ENCODE peak calls at places on chromosomes 7 and 10, in six cellular contexts. F is MM.1S, Y is hepatocyte, G is GM23248, M is SK-N-SH, V is HCT116. O is an unnamed sample. For H3K9me2, the result is how much of the 10 kb centered on the place peaks cover.

GRCh38 chr10:36450385-36450784 is 675.0 kb upstream of the ANKRD30A start:
- DNase-seq in F (no peak), Y (peak), G (peak), M (no peak), V (no peak), O (no peak)

GRCh38 chr10:112584276-112584675 is 137.3 kb downstream of the VTI1A start:
- DNase-seq in F (no peak), Y (no peak), G (peak), M (no peak), V (no peak), O (no peak)

GRCh38 chr10:67492317-67493019 is 203.5 kb downstream of the CTNNA3 start:
- DNase-seq in F (no peak), Y (peak), G (no peak), M (no peak), V (no peak), O (no peak)

GRCh38 chr10:75395955-75396860 is 5.4 kb downstream of the ZNF503 start:
- DNase-seq in F (no peak), Y (peak), G (peak), M (no peak), V (no peak), O (no peak)

GRCh38 chr7:116726713-116727431 is 54.9 kb downstream of the MET start:
- DNase-seq in F (no peak), Y (no peak), G (peak), M (no peak), V (no peak), O (no peak)

GRCh38 chr7:106521115-106521514 is 139.8 kb downstream of the CCDC71L start:
- DNase-seq in F (peak), Y (peak), G (no peak), M (no peak), V (peak), O (no peak)

GRCh38 chr7:92447239-92448184 is at the start of gene GATAD1:
- DNase-seq in F (peak), Y (peak), G (peak), M (peak), V (peak), O (peak)

GRCh38 chr7:101824440-101824839 is 7.0 kb downstream of the CUX1 start:
- DNase-seq in F (no peak), Y (no peak), G (no peak), M (no peak), V (no peak), O (no peak)

GRCh38 chr7:146090023-146090645 is 26.5 kb upstream of the CNTNAP2 start:
- DNase-seq in F (peak), Y (peak), G (peak), M (peak), V (peak), O (peak)

DNA sequence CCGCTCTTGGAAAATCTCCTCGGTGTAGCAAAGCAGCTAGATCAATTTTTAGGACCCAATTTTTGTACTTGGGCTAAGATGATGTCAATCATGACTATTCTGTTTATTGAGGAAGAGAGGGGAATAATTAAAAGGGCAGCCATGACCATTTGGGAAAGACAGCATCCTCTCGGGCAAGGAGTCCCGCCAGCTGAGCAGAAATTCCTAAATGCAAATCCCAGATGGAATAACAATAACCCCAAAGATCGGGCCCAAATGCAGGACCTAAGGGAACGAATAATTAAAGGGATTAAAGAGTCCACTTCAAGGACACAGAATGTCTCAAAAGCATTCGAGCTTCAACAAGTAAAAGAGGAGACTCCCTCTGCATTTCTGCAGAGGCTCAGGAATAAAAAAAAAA is 18.7 kb downstream of the COL17A1 start:
- DNase-seq in F (no peak), Y (no peak), G (no peak), M (no peak), V (no peak), O (no peak)
- H2AFZ ChIP-seq in F (no peak), Y (no peak), G (no peak), M (no peak), V (no peak), O (no peak)

GRCh38 chr7:131897016-131897789 is 340.8 kb upstream of the PODXL start:
- DNase-seq in F (no peak), Y (no peak), G (peak), M (peak), V (peak), O (no peak)

GRCh38 chr7:131899271-131900030 is 343.0 kb upstream of the PODXL start:
- DNase-seq in F (no peak), Y (no peak), G (peak), M (no peak), V (no peak), O (no peak)

GRCh38 chr7:131895541-131896173 is 339.2 kb upstream of the PODXL start:
- DNase-seq in F (no peak), Y (peak), G (peak), M (no peak), V (peak), O (no peak)

GRCh38 chr7:131896189-131896855 is 339.9 kb upstream of the PODXL start:
- DNase-seq in F (no peak), Y (no peak), G (no peak), M (no peak), V (no peak), O (no peak)

DNA sequence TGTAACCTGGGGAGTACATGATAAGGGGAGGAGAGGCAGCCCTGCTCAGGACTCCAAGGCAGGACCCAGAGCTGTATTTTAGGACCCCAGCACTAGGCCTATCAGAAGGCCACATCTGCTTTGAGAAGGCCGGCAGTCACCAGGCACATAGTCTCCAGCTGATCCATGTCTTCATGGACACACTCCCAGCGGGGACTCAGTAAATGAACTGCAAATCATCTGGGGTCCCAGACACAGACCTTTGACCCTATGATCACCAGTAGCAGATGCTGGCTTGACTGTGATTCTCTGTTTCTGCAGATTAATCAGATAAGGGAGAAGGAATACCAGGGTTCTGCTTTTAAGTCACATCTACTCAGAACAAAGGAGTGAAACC is 341.4 kb upstream of the PODXL start:
- DNase-seq in F (no peak), Y (no peak), G (no peak), M (no peak), V (no peak), O (no peak)
- H3K9me2 ChIP-seq in F (under half), Y (under half), G (under half), M (under half), V (under half), O (under half)

GRCh38 chr7:47764746-47765145 is 182.8 kb upstream of the TNS3 start:
- DNase-seq in F (no peak), Y (no peak), G (no peak), M (no peak), V (no peak), O (no peak)

GRCh38 chr7:47762746-47763062 is 180.8 kb upstream of the TNS3 start:
- DNase-seq in F (no peak), Y (no peak), G (no peak), M (no peak), V (no peak), O (no peak)

GRCh38 chr7:47759056-47759706 is 177.3 kb upstream of the TNS3 start:
- DNase-seq in F (no peak), Y (no peak), G (peak), M (no peak), V (peak), O (peak)

GRCh38 chr7:47763063-47763974 is 181.4 kb upstream of the TNS3 start:
- DNase-seq in F (peak), Y (peak), G (peak), M (peak), V (no peak), O (no peak)

GRCh38 chr7:47762207-47762606 is 180.3 kb upstream of the TNS3 start:
- DNase-seq in F (no peak), Y (no peak), G (no peak), M (no peak), V (no peak), O (no peak)
- H3K27ac ChIP-seq in F (no peak), Y (peak), G (no peak), M (peak), V (no peak), O (no peak)

GRCh38 chr10:11896549-11897200 is 73.5 kb downstream of the PROSER2 start:
- DNase-seq in F (no peak), Y (no peak), G (no peak), M (no peak), V (no peak), O (no peak)

GRCh38 chr10:11898033-11898371 is 74.8 kb downstream of the PROSER2 start:
- DNase-seq in F (no peak), Y (no peak), G (no peak), M (no peak), V (no peak), O (no peak)

GRCh38 chr10:11899067-11899876 is 76.1 kb downstream of the PROSER2 start:
- DNase-seq in F (no peak), Y (no peak), G (no peak), M (no peak), V (no peak), O (no peak)

GRCh38 chr10:11901036-11901301 is 77.8 kb downstream of the PROSER2 start:
- DNase-seq in F (no peak), Y (no peak), G (no peak), M (no peak), V (no peak), O (no peak)

GRCh38 chr10:11898372-11899066 is 75.4 kb downstream of the PROSER2 start:
- DNase-seq in F (no peak), Y (peak), G (no peak), M (peak), V (peak), O (no peak)
- H2AFZ ChIP-seq in F (no peak), Y (no peak), G (no peak), M (no peak), V (no peak), O (no peak)

GRCh38 chr7:131898418-131898817 is 342.0 kb upstream of the PODXL start:
- DNase-seq in F (no peak), Y (no peak), G (peak), M (no peak), V (no peak), O (no peak)
- H3K9me2 ChIP-seq in F (under half), Y (under half), G (under half), M (under half), V (under half), O (under half)

GRCh38 chr10:132412316-132413192 is 15.6 kb downstream of the PWWP2B start:
- DNase-seq in F (no peak), Y (no peak), G (no peak), M (peak), V (no peak), O (no peak)

GRCh38 chr10:132410779-132411532 is 14.0 kb downstream of the PWWP2B start:
- DNase-seq in F (no peak), Y (no peak), G (no peak), M (peak), V (no peak), O (no peak)

GRCh38 chr10:132413226-132414205 is 16.5 kb downstream of the PWWP2B start:
- DNase-seq in F (no peak), Y (no peak), G (no peak), M (no peak), V (no peak), O (no peak)

GRCh38 chr10:132410056-132410778 is 13.2 kb downstream of the PWWP2B start:
- DNase-seq in F (no peak), Y (no peak), G (no peak), M (no peak), V (no peak), O (no peak)

DNA sequence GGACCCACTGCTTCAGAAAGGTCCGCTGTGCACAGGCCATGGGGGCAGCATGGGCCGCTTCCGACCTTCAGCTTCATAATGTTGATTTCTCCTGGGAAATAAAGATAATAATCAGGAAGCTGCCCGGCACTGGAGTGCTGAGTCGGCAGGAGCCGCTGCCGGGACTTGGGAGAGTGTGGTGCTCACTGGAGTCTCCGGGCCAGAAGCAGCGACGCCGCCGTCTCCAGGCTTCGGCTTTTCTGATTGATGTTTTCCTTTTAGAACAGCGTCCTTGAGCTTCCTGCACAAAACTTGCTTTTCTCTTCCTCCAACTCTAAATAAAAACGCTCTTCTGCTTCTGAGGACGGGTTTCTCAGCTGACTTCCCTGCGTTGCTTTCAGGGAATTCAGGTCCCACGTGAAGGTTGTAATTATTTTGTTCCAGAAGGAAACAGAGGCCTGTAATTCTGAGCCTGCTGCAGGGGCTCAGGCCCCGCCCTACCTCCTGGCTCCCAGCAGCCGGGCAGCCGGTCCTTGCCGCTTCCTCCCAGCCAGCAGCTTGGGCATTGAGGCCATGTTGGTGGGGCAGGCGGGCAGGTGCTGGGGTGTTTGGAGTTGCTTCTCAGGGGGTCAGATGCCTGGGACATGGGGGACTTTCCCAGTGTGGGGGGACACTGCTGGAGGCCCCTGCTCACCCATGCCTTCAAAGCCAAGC is 14.7 kb downstream of the PWWP2B start:
- DNase-seq in F (no peak), Y (peak), G (peak), M (peak), V (no peak), O (no peak)
- H3K27ac ChIP-seq in F (no peak), Y (peak), G (no peak), M (no peak), V (no peak), O (no peak)

GRCh38 chr10:102814456-102814871 is 22.7 kb downstream of the CYP17A1 start:
- DNase-seq in F (no peak), Y (peak), G (no peak), M (no peak), V (no peak), O (peak)
- H2AFZ ChIP-seq in F (no peak), Y (peak), G (no peak), M (no peak), V (no peak), O (no peak)

GRCh38 chr7:54712777-54713176 is 46.2 kb downstream of the SEC61G start:
- DNase-seq in F (no peak), Y (no peak), G (no peak), M (no peak), V (no peak), O (no peak)
- H3K9me2 ChIP-seq in F (under half), Y (under half), G (under half), M (under half), V (under half), O (under half)

GRCh38 chr10:119391430-119392313 is 150.8 kb downstream of the RGS10 start:
- DNase-seq in F (no peak), Y (no peak), G (peak), M (no peak), V (no peak), O (no peak)
- H3K27ac ChIP-seq in F (no peak), Y (no peak), G (no peak), M (no peak), V (no peak), O (no peak)

O was measured in OCI-LY7.